ENCODE peak calls at places on chromosomes 3 and 15, in five cellular contexts. C is upper lobe of left lung, Q is brain microvascular endothelial cell, H is spleen, D is tibial artery. F is an unnamed sample.

GRCh38 chr3:126015075-126015474 is 46.1 kb downstream of the ROPN1B start:
- DNase-seq in Q (no peak), C (no peak), H (no peak), D (no peak), F (peak)

GRCh38 chr3:118833075-118833474 is 201.6 kb downstream of the IGSF11 start:
- DNase-seq in Q (no peak), D (no peak), H (no peak), C (no peak), F (no peak)

GRCh38 chr15:70077436-70077835 is 20.3 kb downstream of the TLE3 start:
- DNase-seq in C (peak), H (no peak), D (no peak), Q (no peak), F (no peak)

GRCh38 chr15:78540955-78541743 is 905 bp downstream of the PSMA4 start:
- DNase-seq in H (no peak), D (no peak), Q (no peak), C (no peak), F (no peak)

GRCh38 chr15:41713047-41713446 is 52.8 kb downstream of the MGA start:
- DNase-seq in H (no peak), Q (no peak), D (no peak), C (no peak), F (no peak)

GRCh38 chr3:51945926-51946500 is 3.9 kb downstream of the PARP3 start:
- DNase-seq in H (peak), Q (no peak), C (no peak), D (no peak), F (peak)

GRCh38 chr15:48946088-48946839 is 17.5 kb downstream of the SHC4 start:
- DNase-seq in H (no peak), Q (peak), C (no peak), D (no peak), F (no peak)

GRCh38 chr15:79380755-79381499 is 51.2 kb upstream of the MINAR1 start:
- DNase-seq in Q (peak), C (no peak), H (peak), D (peak), F (peak)

GRCh38 chr15:32838820-32839219 is 121.0 kb downstream of the GREM1 start:
- DNase-seq in H (no peak), Q (peak), C (no peak), D (no peak), F (no peak)

GRCh38 chr15:75693501-75694240 is 19.0 kb downstream of the CSPG4 start:
- DNase-seq in C (peak), Q (no peak), D (no peak), H (peak), F (no peak)

GRCh38 chr3:150235799-150236198 is 172.3 kb upstream of the TSC22D2 start:
- DNase-seq in Q (peak), H (no peak), D (no peak), C (no peak), F (no peak)

GRCh38 chr3:167456157-167456799 is 17.6 kb downstream of the SERPINI2 start:
- DNase-seq in Q (no peak), D (no peak), C (no peak), H (no peak), F (no peak)

GRCh38 chr15:91491131-91491950 is 362.2 kb upstream of the SLCO3A1 start:
- DNase-seq in Q (no peak), H (no peak), C (no peak), D (no peak), F (no peak)

GRCh38 chr3:103585809-103586208 is 1151.0 kb downstream of the ZPLD1 start:
- DNase-seq in H (no peak), D (no peak), Q (no peak), C (no peak), F (no peak)

GRCh38 chr3:39892068-39892467 is 82.7 kb downstream of the MYRIP start:
- DNase-seq in D (no peak), Q (no peak), H (no peak), C (no peak), F (no peak)

GRCh38 chr15:49247556-49248102 is 77.6 kb downstream of the GALK2 start:
- DNase-seq in D (no peak), C (no peak), H (no peak), Q (no peak), F (no peak)

GRCh38 chr15:90004252-90004651 is 3.1 kb downstream of the ZNF710 start:
- DNase-seq in Q (peak), C (no peak), D (peak), H (no peak), F (no peak)
- H3K4me3 ChIP-seq in Q (no peak), C (no peak), D (no peak), H (no peak), F (peak)

GRCh38 chr15:74179983-74180688 is 6.6 kb downstream of the ISLR start:
- DNase-seq in H (peak), D (no peak), C (peak), Q (peak), F (peak)

GRCh38 chr15:74178326-74179100 is 5.0 kb downstream of the ISLR start:
- DNase-seq in H (peak), C (no peak), D (no peak), Q (no peak), F (peak)

GRCh38 chr15:74176262-74177208 is 3.0 kb downstream of the ISLR start:
- DNase-seq in D (peak), H (peak), Q (no peak), C (no peak), F (peak)

GRCh38 chr15:74180689-74181602 is 7.4 kb downstream of the ISLR start:
- DNase-seq in D (no peak), C (peak), Q (no peak), H (peak), F (peak)

GRCh38 chr15:74179101-74179841 is 5.8 kb downstream of the ISLR start:
- DNase-seq in H (peak), Q (peak), D (peak), C (peak), F (peak)
- H3K27ac ChIP-seq in H (peak), Q (peak), D (peak), C (no peak), F (peak)

DNA sequence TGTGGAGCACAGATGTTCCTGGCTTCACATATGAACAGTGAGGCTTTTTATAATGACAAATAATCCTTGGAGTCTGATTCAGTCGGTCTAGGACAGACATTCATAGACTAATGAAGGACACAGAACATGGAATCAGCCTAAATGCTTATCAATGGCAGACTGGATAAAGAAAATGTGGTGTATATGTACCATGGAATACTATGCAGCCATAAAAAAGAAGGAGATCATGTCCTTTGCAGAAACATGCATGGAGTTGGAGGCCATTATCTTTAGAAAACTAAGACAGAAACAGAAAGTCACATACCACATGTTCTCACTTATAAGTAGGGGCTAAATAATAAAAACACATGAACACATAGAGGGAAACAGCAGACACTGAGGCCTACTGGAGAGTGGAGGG is 19.9 kb upstream of the LPP start:
- DNase-seq in H (no peak), Q (no peak), C (no peak), D (no peak), F (no peak)
- H3K4me3 ChIP-seq in H (no peak), Q (no peak), C (no peak), D (no peak), F (no peak)

DNA sequence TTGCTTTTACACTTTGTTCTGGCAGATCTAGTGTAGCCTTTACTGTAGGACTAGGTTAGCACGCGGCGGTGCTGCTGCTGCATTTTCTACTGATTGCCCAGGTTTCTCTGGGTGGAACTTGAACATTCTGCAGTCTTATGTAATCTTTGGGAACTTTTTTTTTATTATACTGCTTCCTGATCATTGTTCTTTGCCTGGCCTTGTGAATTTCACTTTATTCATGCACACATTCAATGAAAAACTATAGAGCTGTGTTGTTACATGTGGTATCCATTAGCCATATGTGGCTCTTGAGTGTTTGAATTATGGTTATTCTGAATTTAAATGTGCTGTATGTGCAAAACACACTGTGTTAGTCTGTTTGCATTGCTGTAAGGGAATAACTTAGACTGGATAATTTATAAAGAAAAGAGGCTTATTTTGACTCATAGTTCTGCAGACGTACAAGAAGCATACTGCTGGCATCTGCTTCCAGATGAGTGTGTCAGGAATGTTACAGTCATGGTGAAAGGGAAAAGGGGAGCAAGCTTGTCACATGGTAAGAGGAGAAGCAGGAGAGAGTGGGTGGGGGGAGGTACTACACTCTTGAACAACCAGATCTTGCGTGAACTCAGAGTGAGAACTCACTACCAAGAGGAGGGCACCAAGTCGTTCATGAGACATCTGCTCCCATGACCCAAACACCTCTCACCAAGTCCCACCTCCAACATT is 26.5 kb downstream of the MEF2A start:
- DNase-seq in C (no peak), H (no peak), D (no peak), Q (peak), F (no peak)
- H3K27ac ChIP-seq in C (no peak), H (no peak), D (no peak), Q (no peak), F (no peak)

DNA sequence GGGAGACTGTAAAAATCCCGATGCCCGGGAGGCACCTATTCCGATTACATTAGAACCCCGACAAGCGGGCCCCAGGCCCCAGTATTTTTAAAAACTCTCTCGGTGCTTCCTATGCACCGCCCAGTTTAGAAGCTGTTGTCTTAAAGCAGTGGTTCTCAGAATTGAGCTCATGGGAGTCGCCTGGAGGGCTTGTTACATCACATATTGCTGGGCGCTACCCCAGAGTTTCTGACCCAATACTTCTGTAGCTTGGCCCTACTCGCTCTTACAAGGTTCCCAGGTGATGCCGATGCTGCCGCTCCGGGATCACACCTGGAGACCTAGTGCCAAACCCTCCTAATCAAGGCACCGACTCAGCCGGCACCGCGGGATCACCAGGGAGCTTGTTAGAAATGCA is 35.2 kb downstream of the CPN2 start:
- DNase-seq in C (no peak), D (no peak), Q (no peak), H (no peak), F (no peak)
- H3K4me3 ChIP-seq in C (peak), D (peak), Q (no peak), H (peak), F (peak)

GRCh38 chr3:24498391-24498790 is 3.7 kb upstream of the THRB start:
- DNase-seq in C (no peak), H (no peak), Q (no peak), D (no peak), F (no peak)
- H3K27ac ChIP-seq in C (no peak), H (no peak), Q (no peak), D (no peak), F (no peak)

DNA sequence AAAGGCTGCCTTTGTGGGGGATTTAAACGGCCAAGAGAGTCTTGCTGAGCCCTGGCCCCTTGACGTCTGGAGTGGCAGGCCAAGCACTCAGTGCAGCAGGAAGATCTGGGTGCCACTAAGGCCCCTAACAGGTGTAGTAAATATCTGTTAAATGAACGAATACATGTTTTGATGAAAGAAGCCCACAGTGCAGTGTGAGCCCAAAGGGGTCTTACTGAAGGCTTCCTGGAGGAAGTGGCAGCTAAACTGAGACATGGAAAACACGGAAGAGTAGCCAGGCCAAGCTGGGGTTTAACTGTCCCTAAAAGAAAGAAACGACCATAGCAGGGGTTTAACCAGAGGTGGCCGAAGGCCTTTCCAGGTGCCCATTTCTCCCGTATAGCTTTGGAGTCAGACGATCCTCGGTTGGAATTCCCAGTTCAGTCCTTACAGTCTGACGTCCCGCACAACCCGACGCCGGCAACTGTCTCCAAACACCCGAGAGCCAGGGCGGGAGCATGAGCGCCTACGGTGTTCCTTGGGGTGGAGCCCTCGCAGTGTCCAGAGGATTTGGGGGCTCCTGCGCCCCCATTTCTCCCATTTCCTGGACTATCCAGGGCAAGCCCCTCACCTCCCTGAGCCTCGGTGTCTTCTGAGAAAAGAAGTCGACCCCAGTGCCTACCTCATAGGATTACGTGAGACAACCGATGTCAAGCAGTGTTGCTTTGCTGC is 910 bp upstream of the ABHD6 start:
- DNase-seq in H (peak), Q (no peak), D (peak), C (peak), F (no peak)
- H3K4me3 ChIP-seq in H (peak), Q (peak), D (peak), C (peak), F (peak)

GRCh38 chr3:98775459-98775858 is 12.3 kb downstream of the ST3GAL6 start:
- DNase-seq in C (no peak), Q (no peak), H (no peak), D (no peak), F (no peak)

GRCh38 chr3:98769436-98769835 is 6.3 kb downstream of the ST3GAL6 start:
- DNase-seq in Q (no peak), H (no peak), C (no peak), D (no peak), F (no peak)

GRCh38 chr3:98768961-98769360 is 5.8 kb downstream of the ST3GAL6 start:
- DNase-seq in D (no peak), Q (no peak), C (no peak), H (no peak), F (no peak)

GRCh38 chr3:98770261-98771039 is 7.3 kb downstream of the ST3GAL6 start:
- DNase-seq in D (no peak), Q (no peak), C (no peak), H (peak), F (no peak)

DNA sequence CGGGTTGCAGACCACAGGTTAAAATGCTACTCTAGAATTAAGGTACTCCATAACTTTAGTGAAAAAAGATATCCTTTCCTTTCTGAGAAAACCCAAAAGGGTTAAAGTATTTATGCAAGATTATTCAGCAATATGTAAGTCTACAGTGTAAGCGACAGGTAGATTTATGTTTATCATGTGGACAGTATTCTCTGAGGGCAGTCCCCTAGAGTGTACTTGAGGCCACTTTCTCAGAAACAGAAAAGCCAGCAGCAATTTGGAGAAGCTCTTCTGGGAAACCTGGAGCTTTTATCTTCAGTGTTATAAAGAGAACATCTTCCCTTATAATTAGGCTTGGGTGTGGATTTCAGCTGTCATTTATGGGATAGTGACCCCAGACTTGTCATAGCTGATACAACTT is 8.9 kb downstream of the ST3GAL6 start:
- DNase-seq in C (no peak), D (no peak), H (no peak), Q (no peak), F (no peak)
- H3K27ac ChIP-seq in C (no peak), D (no peak), H (no peak), Q (no peak), F (no peak)

GRCh38 chr3:142216321-142216720 is 9.1 kb downstream of the GK5 start:
- DNase-seq in Q (no peak), D (no peak), C (no peak), H (no peak), F (no peak)
- H3K4me3 ChIP-seq in Q (no peak), D (no peak), C (no peak), H (no peak), F (no peak)

DNA sequence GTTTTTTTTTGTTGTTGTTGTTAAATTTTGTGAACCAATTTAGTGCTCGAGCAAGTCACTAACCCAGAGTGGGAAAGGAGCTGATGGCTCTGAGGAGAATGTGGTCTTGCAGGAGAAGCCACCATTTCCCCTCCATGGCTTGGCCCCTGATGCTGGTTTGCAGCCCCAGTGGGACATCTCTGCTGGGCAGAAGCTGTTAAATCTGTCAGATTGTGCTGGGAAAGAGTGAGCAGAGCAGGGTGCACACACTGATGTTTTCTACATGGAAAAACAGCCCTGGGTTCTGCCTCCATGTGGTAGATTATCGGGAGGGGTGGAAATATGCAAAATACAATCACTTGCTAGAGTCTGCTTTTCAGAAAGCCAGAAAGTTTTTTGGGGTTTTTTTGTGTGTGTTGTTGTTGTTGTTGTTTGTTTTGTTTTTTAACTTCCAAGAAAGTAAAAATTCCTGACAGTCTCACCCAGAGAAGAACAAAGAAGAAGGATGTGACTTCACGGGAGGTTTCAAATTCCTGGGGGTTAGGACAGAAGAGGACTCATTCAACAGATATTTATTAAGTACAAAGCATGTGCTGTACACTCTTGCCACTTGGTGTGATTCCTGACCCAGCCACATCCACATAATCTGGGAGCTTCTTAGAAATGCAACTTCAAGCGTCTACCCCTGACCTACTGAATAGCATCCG is 133.7 kb downstream of the FOXB1 start:
- DNase-seq in Q (peak), C (no peak), H (no peak), D (no peak), F (no peak)
- H3K27ac ChIP-seq in Q (no peak), C (no peak), H (no peak), D (no peak), F (no peak)

F was measured in upper lobe of right lung.